ENCODE peak calls at places on chromosomes 12 and 14, in nine cellular contexts. S, Z, E, O, T, N, M, B and K are unnamed samples.

GRCh38 chr14:81684696-81685095 is 151.0 kb upstream of the SEL1L start:
- DNase-seq in S (no peak), Z (no peak), E (no peak), O (no peak), T (no peak), N (no peak), M (no peak), B (no peak), K (no peak)

GRCh38 chr14:89661392-89661791 is 244.4 kb upstream of the FOXN3 start:
- DNase-seq in S (no peak), Z (no peak), E (no peak), O (no peak), T (no peak), N (no peak), M (no peak), B (no peak), K (no peak)

GRCh38 chr14:92945959-92946846 is 23.3 kb downstream of the CHGA start:
- DNase-seq in S (peak), Z (no peak), E (peak), O (no peak), T (peak), N (peak), M (peak), B (peak), K (no peak)

GRCh38 chr12:123942277-123942653 is 30.4 kb downstream of the CCDC92 start:
- DNase-seq in S (peak), Z (no peak), E (peak), O (no peak), T (no peak), N (no peak), M (no peak), B (peak), K (no peak)

GRCh38 chr12:59873136-59873535 is 277.3 kb downstream of the SLC16A7 start:
- DNase-seq in S (no peak), Z (no peak), E (peak), O (no peak), T (no peak), N (no peak), M (no peak), B (peak), K (no peak)

GRCh38 chr12:77943466-77943865 is 112.8 kb downstream of the NAV3 start:
- DNase-seq in S (peak), Z (peak), E (peak), O (no peak), T (no peak), N (peak), M (no peak), B (peak), K (no peak)

GRCh38 chr12:32661706-32662105 is 17.4 kb upstream of the DNM1L start:
- DNase-seq in S (no peak), Z (peak), E (no peak), O (no peak), T (no peak), N (no peak), M (no peak), B (no peak), K (no peak)

GRCh38 chr12:92462049-92462448 is 240.7 kb upstream of the PLEKHG7 start:
- DNase-seq in S (peak), Z (no peak), E (peak), O (no peak), T (peak), N (no peak), M (no peak), B (no peak), K (no peak)

GRCh38 chr14:76484355-76484754 is 108.4 kb downstream of the ESRRB start:
- DNase-seq in S (no peak), Z (no peak), E (no peak), O (no peak), T (no peak), N (no peak), M (no peak), B (no peak), K (no peak)

GRCh38 chr14:103626150-103626850 is 2.7 kb upstream of the KLC1 start:
- DNase-seq in S (no peak), Z (no peak), E (peak), O (no peak), T (no peak), N (no peak), M (no peak), B (no peak), K (no peak)

GRCh38 chr12:125797421-125798175 is 732.4 kb downstream of the AACS start:
- DNase-seq in S (peak), Z (peak), E (no peak), O (no peak), T (no peak), N (no peak), M (no peak), B (peak), K (no peak)

GRCh38 chr12:22276313-22276712 is 58.2 kb downstream of the ST8SIA1 start:
- DNase-seq in S (no peak), Z (no peak), E (no peak), O (no peak), T (no peak), N (no peak), M (no peak), B (no peak), K (no peak)

GRCh38 chr12:52185400-52185967 is 6.3 kb downstream of the KRT80 start:
- DNase-seq in S (no peak), Z (no peak), E (no peak), O (no peak), T (no peak), N (no peak), M (no peak), B (no peak), K (no peak)

GRCh38 chr12:109762071-109762672 is 48.5 kb downstream of the FAM222A start:
- DNase-seq in S (no peak), Z (no peak), E (no peak), O (no peak), T (no peak), N (no peak), M (no peak), B (no peak), K (no peak)

GRCh38 chr14:76710093-76711010 is 50.9 kb upstream of the VASH1 start:
- DNase-seq in S (peak), Z (peak), E (peak), O (no peak), T (peak), N (peak), M (peak), B (peak), K (peak)

GRCh38 chr12:104627975-104628322 is 171.2 kb downstream of the CHST11 start:
- DNase-seq in S (no peak), Z (no peak), E (no peak), O (no peak), T (no peak), N (no peak), M (no peak), B (no peak), K (no peak)

GRCh38 chr12:97637770-97638169 is 175.2 kb downstream of the RMST start:
- DNase-seq in S (no peak), Z (no peak), E (no peak), O (no peak), T (no peak), N (no peak), M (no peak), B (peak), K (no peak)

GRCh38 chr14:70317969-70318634 is 41.4 kb downstream of the COX16 start:
- DNase-seq in S (peak), Z (peak), E (peak), O (no peak), T (peak), N (peak), M (peak), B (peak), K (peak)

GRCh38 chr14:60812987-60813386 is 78.4 kb downstream of the MNAT1 start:
- DNase-seq in S (no peak), Z (no peak), E (no peak), O (no peak), T (no peak), N (no peak), M (no peak), B (no peak), K (no peak)

GRCh38 chr14:23056257-23056955 is 914 bp downstream of the CDH24 start:
- DNase-seq in S (peak), Z (peak), E (peak), O (peak), T (peak), N (peak), M (peak), B (peak), K (peak)

GRCh38 chr14:69366069-69366468 is 32.0 kb downstream of the ERH start:
- DNase-seq in S (no peak), Z (no peak), E (no peak), O (no peak), T (no peak), N (no peak), M (no peak), B (no peak), K (no peak)

GRCh38 chr12:133080619-133081407 is at the start of gene ZNF140:
- DNase-seq in S (peak), Z (peak), E (peak), O (peak), T (peak), N (peak), M (peak), B (peak), K (peak)

GRCh38 chr14:24095196-24096068 is 1.3 kb downstream of the PCK2 start:
- DNase-seq in S (peak), Z (no peak), E (no peak), O (no peak), T (peak), N (no peak), M (no peak), B (peak), K (peak)

GRCh38 chr12:124318336-124319020 is 23.6 kb downstream of the RFLNA start:
- DNase-seq in S (no peak), Z (no peak), E (no peak), O (no peak), T (no peak), N (no peak), M (no peak), B (no peak), K (no peak)

GRCh38 chr12:12979151-12979550 is 20.9 kb downstream of the HEBP1 start:
- DNase-seq in S (peak), Z (peak), E (no peak), O (no peak), T (no peak), N (no peak), M (no peak), B (no peak), K (no peak)

GRCh38 chr12:52713960-52714886 is 10.9 kb upstream of the KRT77 start:
- DNase-seq in S (no peak), Z (no peak), E (no peak), O (peak), T (no peak), N (no peak), M (no peak), B (no peak), K (peak)

GRCh38 chr12:12684375-12685106 is 11.4 kb downstream of the GPR19 start:
- DNase-seq in S (peak), Z (peak), E (peak), O (no peak), T (peak), N (peak), M (peak), B (peak), K (peak)

GRCh38 chr12:89962648-89963047 is 254.0 kb upstream of the ATP2B1 start:
- DNase-seq in S (no peak), Z (peak), E (no peak), O (no peak), T (peak), N (peak), M (no peak), B (no peak), K (no peak)

GRCh38 chr12:74530676-74531075 is 7.0 kb upstream of the ATXN7L3B start:
- DNase-seq in S (no peak), Z (peak), E (no peak), O (no peak), T (no peak), N (no peak), M (no peak), B (no peak), K (no peak)

GRCh38 chr12:30694971-30695326 is 720 bp downstream of the IPO8 start:
- DNase-seq in S (peak), Z (peak), E (peak), O (no peak), T (peak), N (peak), M (no peak), B (peak), K (peak)

GRCh38 chr14:80213602-80214001 is 2.3 kb upstream of the DIO2 start:
- DNase-seq in S (peak), Z (peak), E (peak), O (no peak), T (peak), N (peak), M (no peak), B (peak), K (peak)

GRCh38 chr14:44586910-44587309 is 79.8 kb upstream of the FSCB start:
- DNase-seq in S (no peak), Z (no peak), E (no peak), O (no peak), T (no peak), N (no peak), M (no peak), B (no peak), K (no peak)

GRCh38 chr12:77488041-77488620 is 342.6 kb upstream of the NAV3 start:
- DNase-seq in S (peak), Z (no peak), E (peak), O (no peak), T (no peak), N (no peak), M (no peak), B (peak), K (no peak)

GRCh38 chr14:83342590-83342989 is 1808.9 kb upstream of the SEL1L start:
- DNase-seq in S (no peak), Z (no peak), E (no peak), O (no peak), T (no peak), N (no peak), M (peak), B (no peak), K (no peak)

GRCh38 chr12:25970916-25971674 is 12.6 kb downstream of the RASSF8 start:
- DNase-seq in S (peak), Z (no peak), E (no peak), O (no peak), T (no peak), N (no peak), M (no peak), B (peak), K (no peak)

GRCh38 chr12:13241833-13242232 is 45.3 kb downstream of the EMP1 start:
- DNase-seq in S (peak), Z (no peak), E (peak), O (no peak), T (peak), N (peak), M (no peak), B (no peak), K (no peak)